ENCODE peak calls at places on chromosomes 6 and 20, in eight cellular contexts. One of them, this sample, is unnamed.

GRCh38 chr6:30613251-30614043 is 3.6 kb downstream of the PPP1R10 start:
- DNase-seq in endodermal cell: no peak
- DNase-seq in cardiac muscle cell: no peak
- DNase-seq in PC-3: peak; percentile 48
- DNase-seq in OCI-LY7: no peak
- DNase-seq in adrenal gland: no peak
- DNase-seq in body of pancreas: no peak
- DNase-seq in BE2C: no peak
- DNase-seq in this sample: no peak

GRCh38 chr6:158321960-158322359 is 9.7 kb downstream of the TULP4 start:
- DNase-seq in PC-3: peak; percentile 79
- DNase-seq in adrenal gland: peak; percentile 15
- DNase-seq in OCI-LY7: no peak
- DNase-seq in cardiac muscle cell: peak; percentile 78
- DNase-seq in body of pancreas: no peak
- DNase-seq in endodermal cell: no peak
- DNase-seq in BE2C: no peak
- DNase-seq in this sample: no peak

GRCh38 chr6:5025911-5026819 is 22.3 kb upstream of the RPP40 start:
- DNase-seq in PC-3: no peak
- DNase-seq in OCI-LY7: no peak
- DNase-seq in adrenal gland: peak; percentile 73
- DNase-seq in endodermal cell: peak; percentile 89
- DNase-seq in body of pancreas: peak; percentile 45
- DNase-seq in cardiac muscle cell: peak; percentile 68
- DNase-seq in BE2C: peak; percentile 66
- DNase-seq in this sample: no peak

GRCh38 chr6:66086532-66086931 is 379.5 kb upstream of the EYS start:
- DNase-seq in PC-3: no peak
- DNase-seq in body of pancreas: no peak
- DNase-seq in BE2C: no peak
- DNase-seq in cardiac muscle cell: no peak
- DNase-seq in adrenal gland: no peak
- DNase-seq in OCI-LY7: no peak
- DNase-seq in endodermal cell: no peak
- DNase-seq in this sample: no peak

GRCh38 chr6:69038841-69039240 is 403.8 kb downstream of the ADGRB3 start:
- DNase-seq in endodermal cell: no peak
- DNase-seq in body of pancreas: no peak
- DNase-seq in OCI-LY7: no peak
- DNase-seq in PC-3: no peak
- DNase-seq in adrenal gland: no peak
- DNase-seq in cardiac muscle cell: no peak
- DNase-seq in BE2C: no peak
- DNase-seq in this sample: no peak

GRCh38 chr6:150212745-150213144 is 69.9 kb downstream of the PPP1R14C start:
- DNase-seq in BE2C: no peak
- DNase-seq in body of pancreas: no peak
- DNase-seq in cardiac muscle cell: no peak
- DNase-seq in endodermal cell: no peak
- DNase-seq in PC-3: no peak
- DNase-seq in OCI-LY7: peak; percentile 64
- DNase-seq in adrenal gland: no peak
- DNase-seq in this sample: no peak

GRCh38 chr6:47162793-47163192 is 120.7 kb upstream of the ADGRF1 start:
- DNase-seq in PC-3: no peak
- DNase-seq in endodermal cell: no peak
- DNase-seq in cardiac muscle cell: no peak
- DNase-seq in OCI-LY7: peak; percentile 18
- DNase-seq in body of pancreas: no peak
- DNase-seq in BE2C: no peak
- DNase-seq in adrenal gland: no peak
- DNase-seq in this sample: no peak

GRCh38 chr20:53752583-53752970 is 158.9 kb upstream of the ZNF217 start:
- DNase-seq in OCI-LY7: no peak
- DNase-seq in body of pancreas: no peak
- DNase-seq in endodermal cell: no peak
- DNase-seq in cardiac muscle cell: no peak
- DNase-seq in PC-3: no peak
- DNase-seq in BE2C: no peak
- DNase-seq in adrenal gland: no peak
- DNase-seq in this sample: no peak

GRCh38 chr6:41680182-41680965 is 42.1 kb downstream of the MDFI start:
- DNase-seq in BE2C: no peak
- DNase-seq in body of pancreas: no peak
- DNase-seq in endodermal cell: peak; percentile 55
- DNase-seq in OCI-LY7: no peak
- DNase-seq in cardiac muscle cell: no peak
- DNase-seq in adrenal gland: no peak
- DNase-seq in PC-3: no peak
- DNase-seq in this sample: no peak

GRCh38 chr6:42642794-42643193 is 79.0 kb downstream of the UBR2 start:
- DNase-seq in endodermal cell: no peak
- DNase-seq in adrenal gland: no peak
- DNase-seq in OCI-LY7: no peak
- DNase-seq in cardiac muscle cell: no peak
- DNase-seq in body of pancreas: no peak
- DNase-seq in PC-3: no peak
- DNase-seq in BE2C: no peak
- DNase-seq in this sample: no peak

GRCh38 chr6:123017313-123017712 is 21.3 kb downstream of the CLVS2 start:
- DNase-seq in endodermal cell: no peak
- DNase-seq in BE2C: no peak
- DNase-seq in OCI-LY7: no peak
- DNase-seq in PC-3: no peak
- DNase-seq in cardiac muscle cell: no peak
- DNase-seq in body of pancreas: no peak
- DNase-seq in adrenal gland: no peak
- DNase-seq in this sample: no peak

GRCh38 chr6:152368761-152369624 is 268.2 kb downstream of the SYNE1 start:
- DNase-seq in BE2C: no peak
- DNase-seq in body of pancreas: peak; percentile 53
- DNase-seq in cardiac muscle cell: peak; percentile 59
- DNase-seq in adrenal gland: peak; percentile 72
- DNase-seq in PC-3: no peak
- DNase-seq in OCI-LY7: no peak
- DNase-seq in endodermal cell: no peak
- DNase-seq in this sample: no peak

GRCh38 chr6:3654898-3655297 is 96.6 kb downstream of the PXDC1 start:
- DNase-seq in endodermal cell: no peak
- DNase-seq in OCI-LY7: no peak
- DNase-seq in cardiac muscle cell: no peak
- DNase-seq in adrenal gland: no peak
- DNase-seq in PC-3: no peak
- DNase-seq in BE2C: no peak
- DNase-seq in body of pancreas: no peak
- DNase-seq in this sample: no peak

GRCh38 chr6:30272032-30272431 is 54.7 kb upstream of the TRIM39 start:
- DNase-seq in PC-3: peak; percentile 43
- DNase-seq in BE2C: no peak
- DNase-seq in endodermal cell: no peak
- DNase-seq in adrenal gland: no peak
- DNase-seq in OCI-LY7: peak; percentile 7
- DNase-seq in cardiac muscle cell: no peak
- DNase-seq in body of pancreas: no peak
- DNase-seq in this sample: no peak

GRCh38 chr6:37058084-37058586 is 52.7 kb downstream of the FGD2 start:
- DNase-seq in adrenal gland: peak; percentile 13
- DNase-seq in cardiac muscle cell: no peak
- DNase-seq in OCI-LY7: no peak
- DNase-seq in body of pancreas: no peak
- DNase-seq in BE2C: no peak
- DNase-seq in endodermal cell: no peak
- DNase-seq in PC-3: peak; percentile 72
- DNase-seq in this sample: peak; percentile 81

GRCh38 chr6:84653027-84653551 is 111.3 kb downstream of the TBX18 start:
- DNase-seq in BE2C: no peak
- DNase-seq in cardiac muscle cell: no peak
- DNase-seq in body of pancreas: no peak
- DNase-seq in OCI-LY7: no peak
- DNase-seq in endodermal cell: no peak
- DNase-seq in PC-3: no peak
- DNase-seq in adrenal gland: no peak
- DNase-seq in this sample: no peak

GRCh38 chr20:3749689-3750639 is 17.5 kb downstream of the HSPA12B start:
- DNase-seq in PC-3: no peak
- DNase-seq in body of pancreas: peak; percentile 58
- DNase-seq in endodermal cell: peak; percentile 93
- DNase-seq in adrenal gland: peak; percentile 51
- DNase-seq in BE2C: peak; percentile 87
- DNase-seq in cardiac muscle cell: no peak
- DNase-seq in OCI-LY7: no peak
- DNase-seq in this sample: no peak

GRCh38 chr20:60327971-60328660 is 369.9 kb downstream of the CDH26 start:
- DNase-seq in BE2C: no peak
- DNase-seq in adrenal gland: no peak
- DNase-seq in body of pancreas: no peak
- DNase-seq in endodermal cell: no peak
- DNase-seq in cardiac muscle cell: no peak
- DNase-seq in OCI-LY7: no peak
- DNase-seq in PC-3: no peak
- DNase-seq in this sample: no peak

GRCh38 chr20:60330461-60330860 is 372.2 kb downstream of the CDH26 start:
- DNase-seq in cardiac muscle cell: no peak
- DNase-seq in endodermal cell: no peak
- DNase-seq in BE2C: no peak
- DNase-seq in PC-3: no peak
- DNase-seq in OCI-LY7: no peak
- DNase-seq in adrenal gland: no peak
- DNase-seq in body of pancreas: no peak
- DNase-seq in this sample: no peak

GRCh38 chr20:60334936-60335335 is 376.7 kb downstream of the CDH26 start:
- DNase-seq in OCI-LY7: no peak
- DNase-seq in BE2C: no peak
- DNase-seq in body of pancreas: no peak
- DNase-seq in PC-3: no peak
- DNase-seq in endodermal cell: no peak
- DNase-seq in cardiac muscle cell: no peak
- DNase-seq in adrenal gland: no peak
- DNase-seq in this sample: no peak

GRCh38 chr20:60332523-60332922 is 374.3 kb downstream of the CDH26 start:
- DNase-seq in cardiac muscle cell: no peak
- DNase-seq in endodermal cell: no peak
- DNase-seq in body of pancreas: no peak
- DNase-seq in OCI-LY7: no peak
- DNase-seq in PC-3: no peak
- DNase-seq in BE2C: no peak
- DNase-seq in adrenal gland: no peak
- DNase-seq in this sample: no peak

GRCh38 chr20:60331688-60332300 is 373.6 kb downstream of the CDH26 start:
- DNase-seq in adrenal gland: no peak
- DNase-seq in BE2C: no peak
- DNase-seq in PC-3: no peak
- DNase-seq in body of pancreas: no peak
- DNase-seq in endodermal cell: no peak
- DNase-seq in cardiac muscle cell: no peak
- DNase-seq in OCI-LY7: no peak
- DNase-seq in this sample: no peak
- H3K9me3 ChIP-seq in adrenal gland: no peaks in the 10 kb centered on the region
- H3K9me3 ChIP-seq in BE2C: no peaks in the 10 kb centered on the region
- H3K9me3 ChIP-seq in PC-3: no peaks in the 10 kb centered on the region
- H3K9me3 ChIP-seq in body of pancreas: no peaks in the 10 kb centered on the region
- H3K9me3 ChIP-seq in endodermal cell: no peaks in the 10 kb centered on the region
- H3K9me3 ChIP-seq in cardiac muscle cell: no peaks in the 10 kb centered on the region
- H3K9me3 ChIP-seq in OCI-LY7: no peaks in the 10 kb centered on the region
- H3K9me3 ChIP-seq in this sample: no peaks in the 10 kb centered on the region

GRCh38 chr6:26299286-26300042 is 65.5 kb upstream of the BTN3A2 start:
- DNase-seq in PC-3: no peak
- DNase-seq in BE2C: peak; percentile 53
- DNase-seq in endodermal cell: peak; percentile 80
- DNase-seq in body of pancreas: no peak
- DNase-seq in OCI-LY7: no peak
- DNase-seq in cardiac muscle cell: no peak
- DNase-seq in adrenal gland: no peak
- DNase-seq in this sample: peak; percentile 23
- H3K4me3 ChIP-seq in PC-3: no peak overlapping the region
- H3K4me3 ChIP-seq in BE2C: peak overlapping the region; percentile 86
- H3K4me3 ChIP-seq in endodermal cell: peak overlapping the region; percentile 76
- H3K4me3 ChIP-seq in body of pancreas: no peak overlapping the region
- H3K4me3 ChIP-seq in OCI-LY7: no peak overlapping the region
- H3K4me3 ChIP-seq in cardiac muscle cell: no peak overlapping the region
- H3K4me3 ChIP-seq in adrenal gland: no peak overlapping the region
- H3K4me3 ChIP-seq in this sample: peak overlapping the region; percentile 51

DNA sequence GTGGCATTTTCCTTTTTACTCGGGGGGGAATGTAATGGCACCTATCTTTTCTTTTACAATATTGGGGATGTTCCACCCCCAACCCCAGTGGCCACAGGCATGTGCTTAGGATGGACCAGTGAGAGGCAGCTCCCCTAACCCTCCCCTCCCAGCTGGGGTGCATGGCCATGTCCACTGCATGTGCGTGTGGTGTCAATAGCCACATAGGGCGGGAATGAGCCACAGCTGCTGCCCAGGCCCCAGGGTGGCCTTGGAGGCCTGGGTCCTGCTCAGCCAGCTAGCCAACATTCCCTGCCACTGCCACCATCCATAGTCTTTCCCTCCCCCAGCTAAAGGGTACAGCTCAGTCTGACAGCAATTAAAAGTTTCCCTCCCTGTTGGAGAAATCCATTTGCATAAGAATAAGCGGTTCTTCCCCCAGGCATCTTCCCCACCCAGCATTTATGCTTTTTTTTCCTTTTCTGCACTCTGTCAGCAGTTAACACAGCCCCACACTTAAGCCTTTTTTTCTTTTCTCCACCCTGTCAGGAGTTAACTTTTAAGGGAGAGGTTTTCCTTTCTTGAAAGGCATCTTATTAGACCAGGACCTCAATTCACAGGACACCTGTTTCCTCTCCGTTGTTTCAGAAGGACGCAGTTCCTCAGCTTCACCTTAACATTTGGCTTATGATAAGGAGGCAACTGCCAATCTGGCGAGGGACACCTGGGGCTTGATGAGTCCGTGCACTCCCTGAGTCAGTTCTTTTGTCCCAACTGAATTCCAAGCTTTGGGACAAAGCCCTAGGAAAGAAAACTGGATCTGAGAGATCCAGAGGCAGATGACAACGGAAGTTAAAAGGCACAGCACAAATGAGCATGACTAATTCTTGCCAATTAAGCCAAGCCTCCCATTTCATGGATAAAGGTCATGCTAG is 121.4 kb downstream of the TPBG start:
- DNase-seq in PC-3: no peak
- DNase-seq in body of pancreas: no peak
- DNase-seq in adrenal gland: no peak
- DNase-seq in cardiac muscle cell: no peak
- DNase-seq in BE2C: no peak
- DNase-seq in endodermal cell: no peak
- DNase-seq in OCI-LY7: no peak
- DNase-seq in this sample: no peak
- H3K9me3 ChIP-seq in PC-3: peaks cover 17% of the 10 kb centered on the region
- H3K9me3 ChIP-seq in body of pancreas: peaks cover 4% of the 10 kb centered on the region
- H3K9me3 ChIP-seq in adrenal gland: peaks cover 9% of the 10 kb centered on the region
- H3K9me3 ChIP-seq in cardiac muscle cell: no peaks in the 10 kb centered on the region
- H3K9me3 ChIP-seq in BE2C: no peaks in the 10 kb centered on the region
- H3K9me3 ChIP-seq in endodermal cell: peaks cover 60% of the 10 kb centered on the region
- H3K9me3 ChIP-seq in OCI-LY7: peaks cover 9% of the 10 kb centered on the region
- H3K9me3 ChIP-seq in this sample: no peaks in the 10 kb centered on the region

DNA sequence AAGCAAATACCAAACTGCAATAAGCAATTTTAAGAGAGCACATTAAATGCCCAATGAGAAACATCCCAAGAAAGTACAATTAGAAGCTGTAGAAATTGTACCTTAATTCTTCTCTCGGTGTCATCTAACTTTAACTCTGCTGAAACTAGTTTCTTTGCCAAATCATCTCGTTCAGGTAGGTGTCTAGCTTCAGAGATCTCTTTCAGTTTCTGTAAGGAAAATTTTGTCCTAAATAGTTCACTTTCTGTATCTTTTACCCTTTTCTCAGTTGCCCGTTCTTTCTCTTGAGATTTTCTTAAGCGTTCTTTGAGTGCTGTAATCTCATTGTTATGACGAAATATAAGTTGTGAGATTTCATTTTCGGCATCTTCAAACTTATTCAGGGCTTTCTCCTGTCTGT is 24.1 kb downstream of the LCA5 start:
- DNase-seq in endodermal cell: no peak
- DNase-seq in OCI-LY7: no peak
- DNase-seq in BE2C: no peak
- DNase-seq in cardiac muscle cell: no peak
- DNase-seq in adrenal gland: no peak
- DNase-seq in body of pancreas: no peak
- DNase-seq in PC-3: no peak
- DNase-seq in this sample: no peak
- H3K4me3 ChIP-seq in endodermal cell: no peak overlapping the region
- H3K4me3 ChIP-seq in OCI-LY7: no peak overlapping the region
- H3K4me3 ChIP-seq in BE2C: no peak overlapping the region
- H3K4me3 ChIP-seq in cardiac muscle cell: no peak overlapping the region
- H3K4me3 ChIP-seq in adrenal gland: no peak overlapping the region
- H3K4me3 ChIP-seq in body of pancreas: no peak overlapping the region
- H3K4me3 ChIP-seq in PC-3: no peak overlapping the region
- H3K4me3 ChIP-seq in this sample: no peak overlapping the region